ENCODE peak calls at places on chromosomes 6 and 20, in ten cellular contexts. Y is fibroblast of lung; Q is HL-60; O is fibroblast of mammary gland; I is tibial artery; R is HFF-Myc; G is left lung; J is colonic mucosa; K is activated CD8-positive, alpha-beta T cell treated with anti-CD3 and anti-CD28 coated beads for 36 hours; U is GM13976. F is an unnamed sample.

GRCh38 chr6:41039060-41039998 is at the start of gene UNC5CL:
- DNase-seq in Y (peak), Q (no peak), O (peak), I (no peak), R (no peak), G (peak), J (peak), K (peak), U (peak), F (peak)

GRCh38 chr20:58781138-58781537 is 69.6 kb downstream of the GNAS-AS1 start:
- DNase-seq in Y (no peak), Q (no peak), O (no peak), I (no peak), R (no peak), G (no peak), J (no peak), K (no peak), U (no peak), F (no peak)

GRCh38 chr6:137264308-137265075 is 45.3 kb upstream of the IFNGR1 start:
- DNase-seq in Y (no peak), Q (no peak), O (peak), I (no peak), R (peak), G (no peak), J (no peak), K (no peak), U (no peak), F (no peak)

GRCh38 chr20:62875419-62876355 is 14.1 kb upstream of the TCFL5 start:
- DNase-seq in Y (peak), Q (peak), O (peak), I (peak), R (peak), G (peak), J (peak), K (peak), U (no peak), F (no peak)

GRCh38 chr20:8756410-8756809 is 312.5 kb upstream of the PLCB4 start:
- DNase-seq in Y (peak), Q (no peak), O (peak), I (no peak), R (peak), G (no peak), J (no peak), K (no peak), U (no peak), F (no peak)

GRCh38 chr6:137637161-137637560 is 143.0 kb upstream of the OLIG3 start:
- DNase-seq in Y (peak), Q (peak), O (peak), I (no peak), R (peak), G (peak), J (no peak), K (no peak), U (no peak), F (no peak)

GRCh38 chr6:2659882-2660281 is 90.8 kb downstream of the MYLK4 start:
- DNase-seq in Y (no peak), Q (no peak), O (peak), I (no peak), R (no peak), G (no peak), J (no peak), K (no peak), U (no peak), F (no peak)

GRCh38 chr20:62219992-62220665 is at the start of gene HRH3:
- DNase-seq in Y (no peak), Q (peak), O (no peak), I (no peak), R (no peak), G (no peak), J (no peak), K (no peak), U (peak), F (peak)

GRCh38 chr6:27834879-27835549 is 77.2 kb downstream of the OR2B2 start:
- DNase-seq in Y (no peak), Q (no peak), O (no peak), I (no peak), R (no peak), G (no peak), J (no peak), K (no peak), U (no peak), F (no peak)

GRCh38 chr20:31573555-31574295 is 31.4 kb upstream of the ID1 start:
- DNase-seq in Y (no peak), Q (no peak), O (no peak), I (no peak), R (no peak), G (no peak), J (no peak), K (no peak), U (no peak), F (no peak)

GRCh38 chr6:27617700-27618689 is 145.1 kb upstream of the ZNF184 start:
- DNase-seq in Y (peak), Q (no peak), O (peak), I (no peak), R (no peak), G (no peak), J (no peak), K (peak), U (peak), F (no peak)

GRCh38 chr20:49112596-49113274 is 66.6 kb downstream of the CSE1L start:
- DNase-seq in Y (no peak), Q (no peak), O (peak), I (no peak), R (no peak), G (no peak), J (no peak), K (no peak), U (no peak), F (no peak)

GRCh38 chr6:162710936-162711335 is 16.6 kb downstream of the PRKN start:
- DNase-seq in Y (no peak), Q (no peak), O (no peak), I (no peak), R (no peak), G (no peak), J (no peak), K (no peak), U (no peak), F (no peak)

GRCh38 chr20:59385461-59385860 is 85.0 kb downstream of the EDN3 start:
- DNase-seq in Y (no peak), Q (no peak), O (no peak), I (no peak), R (no peak), G (no peak), J (no peak), K (peak), U (no peak), F (no peak)

GRCh38 chr20:4512891-4513550 is 208.7 kb upstream of the PRND start:
- DNase-seq in Y (peak), Q (no peak), O (peak), I (no peak), R (peak), G (no peak), J (no peak), K (no peak), U (no peak), F (no peak)

GRCh38 chr20:41183391-41183790 is 46.0 kb downstream of the PLCG1 start:
- DNase-seq in Y (no peak), Q (no peak), O (no peak), I (peak), R (no peak), G (no peak), J (no peak), K (no peak), U (no peak), F (peak)

GRCh38 chr6:142944126-142945066 is 580 bp downstream of the HIVEP2 start:
- DNase-seq in Y (peak), Q (peak), O (peak), I (peak), R (peak), G (peak), J (peak), K (peak), U (peak), F (peak)

GRCh38 chr20:63163171-63163570 is 52.8 kb downstream of the YTHDF1 start:
- DNase-seq in Y (no peak), Q (no peak), O (no peak), I (no peak), R (no peak), G (no peak), J (no peak), K (no peak), U (no peak), F (no peak)

GRCh38 chr20:32282461-32282860 is 5.0 kb downstream of the KIF3B start:
- DNase-seq in Y (no peak), Q (no peak), O (no peak), I (peak), R (no peak), G (no peak), J (no peak), K (no peak), U (no peak), F (no peak)

GRCh38 chr6:137051790-137052472 is 7.2 kb upstream of the IL20RA start:
- DNase-seq in Y (no peak), Q (no peak), O (peak), I (no peak), R (no peak), G (no peak), J (no peak), K (no peak), U (no peak), F (no peak)

GRCh38 chr20:32753731-32754130 is 8.5 kb upstream of the DNMT3B start:
- DNase-seq in Y (no peak), Q (no peak), O (peak), I (no peak), R (no peak), G (no peak), J (no peak), K (no peak), U (no peak), F (no peak)

GRCh38 chr20:46022411-46023147 is 6.4 kb upstream of the SLC12A5 start:
- DNase-seq in Y (no peak), Q (no peak), O (peak), I (no peak), R (no peak), G (peak), J (peak), K (peak), U (peak), F (peak)

GRCh38 chr6:25866011-25866410 is 8.0 kb downstream of the SLC17A3 start:
- DNase-seq in Y (no peak), Q (no peak), O (no peak), I (no peak), R (no peak), G (no peak), J (no peak), K (no peak), U (no peak), F (peak)

GRCh38 chr6:31131595-31131994 is 7.3 kb downstream of the PSORS1C2 start:
- DNase-seq in Y (no peak), Q (no peak), O (no peak), I (no peak), R (no peak), G (no peak), J (no peak), K (no peak), U (no peak), F (no peak)

GRCh38 chr6:87588756-87589407 is 905 bp downstream of the RARS2 start:
- DNase-seq in Y (peak), Q (no peak), O (peak), I (no peak), R (no peak), G (no peak), J (no peak), K (no peak), U (no peak), F (no peak)

GRCh38 chr6:105482956-105483355 is 80.1 kb upstream of the PREP start:
- DNase-seq in Y (no peak), Q (no peak), O (no peak), I (no peak), R (no peak), G (no peak), J (no peak), K (no peak), U (no peak), F (no peak)

GRCh38 chr6:146859795-146860495 is 261.2 kb downstream of the ADGB start:
- DNase-seq in Y (peak), Q (no peak), O (peak), I (no peak), R (no peak), G (no peak), J (no peak), K (no peak), U (no peak), F (no peak)

GRCh38 chr6:65461121-65461520 is 245.9 kb downstream of the EYS start:
- DNase-seq in Y (no peak), Q (no peak), O (no peak), I (no peak), R (no peak), G (no peak), J (no peak), K (no peak), U (no peak), F (no peak)

GRCh38 chr6:45532626-45533258 is 155.0 kb upstream of the SUPT3H start:
- DNase-seq in Y (peak), Q (no peak), O (peak), I (no peak), R (no peak), G (no peak), J (no peak), K (no peak), U (no peak), F (no peak)

GRCh38 chr20:54416770-54417169 is 58.6 kb upstream of the DOK5 start:
- DNase-seq in Y (no peak), Q (no peak), O (no peak), I (no peak), R (no peak), G (no peak), J (no peak), K (no peak), U (no peak), F (no peak)

GRCh38 chr6:10659697-10660348 is 34.6 kb downstream of the C6orf52 start:
- DNase-seq in Y (no peak), Q (no peak), O (no peak), I (no peak), R (no peak), G (no peak), J (no peak), K (no peak), U (no peak), F (no peak)

GRCh38 chr20:20450461-20451027 is 82.6 kb downstream of the INSM1 start:
- DNase-seq in Y (peak), Q (no peak), O (peak), I (no peak), R (no peak), G (no peak), J (no peak), K (no peak), U (no peak), F (no peak)

GRCh38 chr6:136095961-136096360 is 154.2 kb downstream of the MTFR2 start:
- DNase-seq in Y (no peak), Q (no peak), O (peak), I (peak), R (no peak), G (peak), J (no peak), K (no peak), U (no peak), F (no peak)

GRCh38 chr6:39307462-39307861 is 6.8 kb downstream of the KCNK17 start:
- DNase-seq in Y (no peak), Q (no peak), O (no peak), I (no peak), R (no peak), G (no peak), J (no peak), K (no peak), U (no peak), F (no peak)

GRCh38 chr20:11891827-11892521 is 25.7 kb upstream of the BTBD3 start:
- DNase-seq in Y (peak), Q (peak), O (peak), I (no peak), R (peak), G (peak), J (peak), K (peak), U (peak), F (peak)

GRCh38 chr6:162153991-162154390 is 573.6 kb downstream of the PRKN start:
- DNase-seq in Y (no peak), Q (no peak), O (no peak), I (no peak), R (no peak), G (no peak), J (no peak), K (no peak), U (no peak), F (no peak)

DNA sequence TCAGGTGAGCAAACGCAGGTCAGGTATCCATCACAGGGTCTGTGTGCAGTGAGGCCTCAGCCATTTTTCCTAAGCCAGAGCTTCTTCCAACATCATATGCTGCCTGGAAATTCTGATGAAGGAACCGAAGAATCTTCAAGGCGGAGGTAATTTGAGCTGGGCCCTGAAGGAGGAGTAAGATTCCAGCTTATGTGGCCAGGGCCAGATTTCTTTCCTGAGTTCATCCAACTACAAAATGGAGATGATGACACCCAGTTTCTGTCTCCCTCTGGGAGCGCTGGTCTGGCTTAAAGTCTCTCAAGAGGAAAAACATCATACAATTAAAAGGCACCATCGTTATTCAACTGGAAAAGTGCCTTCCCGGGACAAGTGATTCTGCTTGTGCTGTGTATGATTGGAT is 6.9 kb upstream of the MANBAL start:
- DNase-seq in Y (peak), Q (no peak), O (peak), I (no peak), R (no peak), G (no peak), J (no peak), K (no peak), U (no peak), F (no peak)
- TF ChIP-seq CTCF in Y (peak), Q (no peak), O (peak), I (peak), R (peak), G (peak), J (no peak), K (no peak), U (no peak), F (no peak)

GRCh38 chr20:13493143-13493542 is 145.6 kb downstream of the TASP1 start:
- DNase-seq in Y (no peak), Q (no peak), O (no peak), I (no peak), R (no peak), G (no peak), J (no peak), K (no peak), U (no peak), F (no peak)

GRCh38 chr20:13486694-13487093 is 152.0 kb downstream of the TASP1 start:
- DNase-seq in Y (peak), Q (no peak), O (peak), I (no peak), R (no peak), G (no peak), J (no peak), K (no peak), U (no peak), F (no peak)

GRCh38 chr20:13494019-13494418 is 144.7 kb downstream of the TASP1 start:
- DNase-seq in Y (no peak), Q (no peak), O (peak), I (no peak), R (no peak), G (no peak), J (no peak), K (no peak), U (no peak), F (no peak)

GRCh38 chr20:13487202-13487601 is 151.5 kb downstream of the TASP1 start:
- DNase-seq in Y (no peak), Q (no peak), O (peak), I (no peak), R (no peak), G (no peak), J (no peak), K (no peak), U (no peak), F (no peak)

DNA sequence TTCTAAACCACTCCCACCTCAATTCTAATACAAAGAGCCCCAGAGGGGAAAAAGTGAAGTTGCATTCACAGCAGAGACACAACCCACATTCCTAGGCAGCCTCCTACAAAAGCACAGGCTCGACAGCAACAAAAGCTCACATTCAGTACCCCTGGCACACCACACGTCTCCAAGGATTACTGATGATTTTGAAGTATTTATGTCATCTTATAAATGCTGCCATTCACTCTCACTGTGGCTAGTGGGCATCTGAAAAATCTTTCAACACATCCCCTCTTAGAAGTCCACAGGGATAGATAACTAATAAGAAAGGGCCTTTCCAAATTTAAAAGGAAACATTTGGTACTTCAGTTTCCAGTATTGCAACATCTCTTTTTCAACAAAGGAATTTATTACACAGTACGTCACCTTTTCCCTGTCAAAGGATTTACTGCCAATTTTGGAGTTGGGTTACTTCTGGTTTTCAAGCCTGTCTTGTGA is 146.7 kb downstream of the TASP1 start:
- DNase-seq in Y (peak), Q (no peak), O (peak), I (no peak), R (peak), G (no peak), J (no peak), K (no peak), U (no peak), F (no peak)
- TF ChIP-seq CTCF in Y (no peak), Q (no peak), O (peak), I (no peak), R (no peak), G (no peak), J (no peak), K (no peak), U (no peak), F (no peak)

DNA sequence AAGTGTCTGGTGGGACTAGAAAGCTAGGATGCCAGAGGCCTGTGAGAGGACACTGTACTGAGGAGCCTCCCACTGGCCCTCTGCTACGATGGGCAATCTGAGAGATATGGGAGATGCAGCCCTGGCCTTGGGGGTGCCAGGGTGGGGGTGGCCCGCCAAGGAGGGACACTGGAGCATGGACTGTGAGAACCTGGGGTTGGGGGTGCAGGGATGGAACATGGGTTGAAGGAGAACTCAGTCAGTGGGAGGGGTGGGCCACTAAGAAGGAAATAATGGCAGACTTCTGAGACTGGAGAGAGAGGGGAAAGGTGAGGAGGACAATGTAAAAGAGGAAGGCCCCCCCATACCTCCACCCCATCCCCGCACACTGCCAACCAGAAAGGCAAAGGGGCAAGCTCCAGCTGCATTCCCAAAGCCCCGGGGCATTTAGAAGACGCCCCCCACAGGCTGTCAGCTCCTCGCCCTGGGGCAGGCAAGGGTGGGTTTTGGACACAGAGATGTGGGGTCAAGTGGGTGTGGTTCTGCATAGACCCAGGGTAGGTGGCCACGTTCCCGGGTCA is 20.9 kb upstream of the SLC22A7 start:
- DNase-seq in Y (no peak), Q (no peak), O (no peak), I (no peak), R (no peak), G (no peak), J (no peak), K (no peak), U (no peak), F (no peak)
- TF ChIP-seq CTCF in Y (no peak), Q (no peak), O (no peak), I (no peak), R (no peak), G (no peak), J (no peak), K (no peak), U (no peak), F (no peak)

DNA sequence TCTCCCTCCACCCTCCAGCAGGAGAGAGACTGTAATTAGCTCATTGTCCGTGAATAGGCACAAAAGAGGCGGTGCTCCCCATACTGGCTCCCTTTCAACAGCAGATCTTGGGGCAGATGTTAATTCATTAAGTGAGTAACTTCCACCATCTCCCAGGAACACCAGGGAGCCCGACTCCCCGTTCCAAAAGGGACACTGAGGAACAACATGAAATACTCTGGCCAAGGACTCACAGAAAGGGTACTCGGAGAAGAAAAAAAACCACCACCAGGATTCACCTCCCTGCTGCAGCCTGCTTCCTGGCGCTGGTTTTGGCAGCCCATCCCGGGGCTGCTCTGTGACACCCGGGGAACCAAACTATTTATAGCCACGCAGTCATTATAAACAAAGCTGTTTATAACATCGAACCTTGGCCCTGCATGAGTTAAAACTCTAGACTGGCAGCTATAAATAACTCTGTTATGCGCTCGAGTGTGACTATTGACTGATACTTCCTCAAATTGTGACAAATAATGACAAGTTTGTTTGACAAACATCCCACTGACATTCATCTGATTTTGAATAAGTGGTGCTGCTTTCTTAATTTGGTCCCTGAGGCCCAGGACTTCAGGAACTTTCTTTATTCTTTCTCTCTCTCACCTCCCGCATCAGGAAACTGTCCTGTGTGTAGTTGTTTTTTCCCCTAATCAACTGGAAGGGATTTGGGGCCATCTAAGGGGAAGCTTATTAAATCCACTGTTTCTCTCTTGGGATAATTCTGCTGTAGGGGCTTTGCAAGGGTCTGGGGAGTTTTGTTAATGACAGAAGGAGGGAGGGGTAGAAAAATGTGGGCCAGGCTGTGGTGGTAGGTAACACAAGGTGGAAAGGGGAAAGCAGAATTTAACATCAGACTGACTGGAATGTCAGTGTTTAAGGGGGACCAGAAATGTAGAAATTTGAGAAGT is 521.6 kb downstream of the CD83 start:
- DNase-seq in Y (peak), Q (no peak), O (peak), I (no peak), R (peak), G (no peak), J (peak), K (no peak), U (peak), F (no peak)
- TF ChIP-seq CTCF in Y (peak), Q (no peak), O (peak), I (no peak), R (no peak), G (no peak), J (no peak), K (no peak), U (no peak), F (no peak)